ENCODE peak calls at places on chromosomes 2 and 18, in five cellular contexts. One of them, this sample, is unnamed.

GRCh38 chr2:26720322-26721166 is 28.0 kb downstream of the KCNK3 start:
- DNase-seq in activated naive CD4-positive, alpha-beta T cell treated with anti-CD3 and anti-CD28 coated beads, Interleukin-2, amount 10 ng/mL, durations not matched to agents 7 days and 5 days: no peak
- DNase-seq in germinal center: no peak
- DNase-seq in sciatic nerve: peak; percentile 86
- DNase-seq in GM12892: no peak
- DNase-seq in this sample: peak; percentile 73

GRCh38 chr2:207239222-207239674 is 73.5 kb upstream of the KLF7 start:
- DNase-seq in activated naive CD4-positive, alpha-beta T cell treated with anti-CD3 and anti-CD28 coated beads, Interleukin-2, amount 10 ng/mL, durations not matched to agents 7 days and 5 days: no peak
- DNase-seq in germinal center: no peak
- DNase-seq in sciatic nerve: no peak
- DNase-seq in GM12892: no peak
- DNase-seq in this sample: no peak

GRCh38 chr18:45255142-45255890 is 360.0 kb upstream of the SLC14A2 start:
- DNase-seq in activated naive CD4-positive, alpha-beta T cell treated with anti-CD3 and anti-CD28 coated beads, Interleukin-2, amount 10 ng/mL, durations not matched to agents 7 days and 5 days: no peak
- DNase-seq in germinal center: no peak
- DNase-seq in sciatic nerve: no peak
- DNase-seq in GM12892: no peak
- DNase-seq in this sample: no peak

GRCh38 chr2:64204006-64204632 is 59.9 kb upstream of the PELI1 start:
- DNase-seq in activated naive CD4-positive, alpha-beta T cell treated with anti-CD3 and anti-CD28 coated beads, Interleukin-2, amount 10 ng/mL, durations not matched to agents 7 days and 5 days: peak; percentile 38
- DNase-seq in germinal center: peak; percentile 26
- DNase-seq in sciatic nerve: peak; percentile 65
- DNase-seq in GM12892: no peak
- DNase-seq in this sample: peak; percentile 37

GRCh38 chr2:172924070-172924469 is 151.6 kb upstream of the MAP3K20 start:
- DNase-seq in activated naive CD4-positive, alpha-beta T cell treated with anti-CD3 and anti-CD28 coated beads, Interleukin-2, amount 10 ng/mL, durations not matched to agents 7 days and 5 days: no peak
- DNase-seq in germinal center: no peak
- DNase-seq in sciatic nerve: no peak
- DNase-seq in GM12892: no peak
- DNase-seq in this sample: no peak

GRCh38 chr2:105541189-105542050 is 142.6 kb upstream of the FHL2 start:
- DNase-seq in activated naive CD4-positive, alpha-beta T cell treated with anti-CD3 and anti-CD28 coated beads, Interleukin-2, amount 10 ng/mL, durations not matched to agents 7 days and 5 days: no peak
- DNase-seq in germinal center: no peak
- DNase-seq in sciatic nerve: no peak
- DNase-seq in GM12892: no peak
- DNase-seq in this sample: no peak

GRCh38 chr2:7860693-7861092 is 821.2 kb upstream of the ID2 start:
- DNase-seq in activated naive CD4-positive, alpha-beta T cell treated with anti-CD3 and anti-CD28 coated beads, Interleukin-2, amount 10 ng/mL, durations not matched to agents 7 days and 5 days: no peak
- DNase-seq in germinal center: no peak
- DNase-seq in sciatic nerve: no peak
- DNase-seq in GM12892: no peak
- DNase-seq in this sample: no peak

GRCh38 chr2:43754180-43754579 is 19.7 kb upstream of the DYNC2LI1 start:
- DNase-seq in activated naive CD4-positive, alpha-beta T cell treated with anti-CD3 and anti-CD28 coated beads, Interleukin-2, amount 10 ng/mL, durations not matched to agents 7 days and 5 days: no peak
- DNase-seq in germinal center: no peak
- DNase-seq in sciatic nerve: no peak
- DNase-seq in GM12892: no peak
- DNase-seq in this sample: no peak

GRCh38 chr2:222903234-222904220 is 42.7 kb downstream of the ACSL3 start:
- DNase-seq in activated naive CD4-positive, alpha-beta T cell treated with anti-CD3 and anti-CD28 coated beads, Interleukin-2, amount 10 ng/mL, durations not matched to agents 7 days and 5 days: peak; percentile 50
- DNase-seq in germinal center: peak; percentile 57
- DNase-seq in sciatic nerve: no peak
- DNase-seq in GM12892: no peak
- DNase-seq in this sample: peak; percentile 49

GRCh38 chr2:164178835-164179470 is 442.3 kb downstream of the GRB14 start:
- DNase-seq in activated naive CD4-positive, alpha-beta T cell treated with anti-CD3 and anti-CD28 coated beads, Interleukin-2, amount 10 ng/mL, durations not matched to agents 7 days and 5 days: no peak
- DNase-seq in germinal center: no peak
- DNase-seq in sciatic nerve: no peak
- DNase-seq in GM12892: no peak
- DNase-seq in this sample: no peak

GRCh38 chr2:230713331-230714121 is 884 bp downstream of the CAB39 start:
- DNase-seq in activated naive CD4-positive, alpha-beta T cell treated with anti-CD3 and anti-CD28 coated beads, Interleukin-2, amount 10 ng/mL, durations not matched to agents 7 days and 5 days: peak; percentile 63
- DNase-seq in germinal center: peak; percentile 38
- DNase-seq in sciatic nerve: peak; percentile 62
- DNase-seq in GM12892: peak; percentile 22
- DNase-seq in this sample: peak; percentile 67

GRCh38 chr2:138689705-138690104 is 90.5 kb downstream of the NXPH2 start:
- DNase-seq in activated naive CD4-positive, alpha-beta T cell treated with anti-CD3 and anti-CD28 coated beads, Interleukin-2, amount 10 ng/mL, durations not matched to agents 7 days and 5 days: no peak
- DNase-seq in germinal center: no peak
- DNase-seq in sciatic nerve: no peak
- DNase-seq in GM12892: no peak
- DNase-seq in this sample: no peak

GRCh38 chr18:27143580-27144287 is 41.4 kb downstream of the CHST9 start:
- DNase-seq in activated naive CD4-positive, alpha-beta T cell treated with anti-CD3 and anti-CD28 coated beads, Interleukin-2, amount 10 ng/mL, durations not matched to agents 7 days and 5 days: no peak
- DNase-seq in germinal center: no peak
- DNase-seq in sciatic nerve: no peak
- DNase-seq in GM12892: no peak
- DNase-seq in this sample: no peak

GRCh38 chr18:77132369-77133050 is at the start of gene MBP:
- DNase-seq in activated naive CD4-positive, alpha-beta T cell treated with anti-CD3 and anti-CD28 coated beads, Interleukin-2, amount 10 ng/mL, durations not matched to agents 7 days and 5 days: peak; percentile 85
- DNase-seq in germinal center: peak; percentile 71
- DNase-seq in sciatic nerve: peak; percentile 79
- DNase-seq in GM12892: peak; percentile 76
- DNase-seq in this sample: peak; percentile 90

GRCh38 chr2:96251721-96252292 is 14.0 kb downstream of the TMEM127 start:
- DNase-seq in activated naive CD4-positive, alpha-beta T cell treated with anti-CD3 and anti-CD28 coated beads, Interleukin-2, amount 10 ng/mL, durations not matched to agents 7 days and 5 days: no peak
- DNase-seq in germinal center: no peak
- DNase-seq in sciatic nerve: no peak
- DNase-seq in GM12892: no peak
- DNase-seq in this sample: no peak

GRCh38 chr2:187302146-187302545 is 145.9 kb downstream of the CALCRL start:
- DNase-seq in activated naive CD4-positive, alpha-beta T cell treated with anti-CD3 and anti-CD28 coated beads, Interleukin-2, amount 10 ng/mL, durations not matched to agents 7 days and 5 days: no peak
- DNase-seq in germinal center: no peak
- DNase-seq in sciatic nerve: no peak
- DNase-seq in GM12892: no peak
- DNase-seq in this sample: no peak

GRCh38 chr2:241822264-241822623 is 13.3 kb downstream of the NEU4 start:
- DNase-seq in activated naive CD4-positive, alpha-beta T cell treated with anti-CD3 and anti-CD28 coated beads, Interleukin-2, amount 10 ng/mL, durations not matched to agents 7 days and 5 days: no peak
- DNase-seq in germinal center: no peak
- DNase-seq in sciatic nerve: no peak
- DNase-seq in GM12892: peak; percentile 19
- DNase-seq in this sample: no peak

GRCh38 chr2:148752977-148753376 is 108.4 kb downstream of the EPC2 start:
- DNase-seq in activated naive CD4-positive, alpha-beta T cell treated with anti-CD3 and anti-CD28 coated beads, Interleukin-2, amount 10 ng/mL, durations not matched to agents 7 days and 5 days: no peak
- DNase-seq in germinal center: no peak
- DNase-seq in sciatic nerve: no peak
- DNase-seq in GM12892: no peak
- DNase-seq in this sample: no peak

GRCh38 chr18:63138469-63139340 is 180.9 kb downstream of the BCL2 start:
- DNase-seq in activated naive CD4-positive, alpha-beta T cell treated with anti-CD3 and anti-CD28 coated beads, Interleukin-2, amount 10 ng/mL, durations not matched to agents 7 days and 5 days: peak; percentile 44
- DNase-seq in germinal center: peak; percentile 63
- DNase-seq in sciatic nerve: no peak
- DNase-seq in GM12892: no peak
- DNase-seq in this sample: no peak

GRCh38 chr2:74815955-74816354 is 18.0 kb upstream of the HK2 start:
- DNase-seq in activated naive CD4-positive, alpha-beta T cell treated with anti-CD3 and anti-CD28 coated beads, Interleukin-2, amount 10 ng/mL, durations not matched to agents 7 days and 5 days: no peak
- DNase-seq in germinal center: no peak
- DNase-seq in sciatic nerve: no peak
- DNase-seq in GM12892: no peak
- DNase-seq in this sample: no peak

GRCh38 chr2:128319773-128320608 is 1.3 kb upstream of the HS6ST1 start:
- DNase-seq in activated naive CD4-positive, alpha-beta T cell treated with anti-CD3 and anti-CD28 coated beads, Interleukin-2, amount 10 ng/mL, durations not matched to agents 7 days and 5 days: no peak
- DNase-seq in germinal center: no peak
- DNase-seq in sciatic nerve: peak; percentile 58
- DNase-seq in GM12892: no peak
- DNase-seq in this sample: no peak

GRCh38 chr2:28661589-28662001 is 90.0 kb upstream of the PPP1CB start:
- DNase-seq in activated naive CD4-positive, alpha-beta T cell treated with anti-CD3 and anti-CD28 coated beads, Interleukin-2, amount 10 ng/mL, durations not matched to agents 7 days and 5 days: no peak
- DNase-seq in germinal center: no peak
- DNase-seq in sciatic nerve: no peak
- DNase-seq in GM12892: no peak
- DNase-seq in this sample: peak; percentile 85

GRCh38 chr2:170878061-170878460 is 51.0 kb upstream of the GORASP2 start:
- DNase-seq in activated naive CD4-positive, alpha-beta T cell treated with anti-CD3 and anti-CD28 coated beads, Interleukin-2, amount 10 ng/mL, durations not matched to agents 7 days and 5 days: no peak
- DNase-seq in germinal center: no peak
- DNase-seq in sciatic nerve: no peak
- DNase-seq in GM12892: no peak
- DNase-seq in this sample: no peak

GRCh38 chr2:172085460-172086159 is at the start of gene DLX1:
- DNase-seq in activated naive CD4-positive, alpha-beta T cell treated with anti-CD3 and anti-CD28 coated beads, Interleukin-2, amount 10 ng/mL, durations not matched to agents 7 days and 5 days: peak; percentile 21
- DNase-seq in germinal center: no peak
- DNase-seq in sciatic nerve: no peak
- DNase-seq in GM12892: no peak
- DNase-seq in this sample: peak; percentile 19

GRCh38 chr18:27839141-27839540 is 337.8 kb downstream of the CDH2 start:
- DNase-seq in activated naive CD4-positive, alpha-beta T cell treated with anti-CD3 and anti-CD28 coated beads, Interleukin-2, amount 10 ng/mL, durations not matched to agents 7 days and 5 days: no peak
- DNase-seq in germinal center: no peak
- DNase-seq in sciatic nerve: no peak
- DNase-seq in GM12892: no peak
- DNase-seq in this sample: no peak

GRCh38 chr2:60551241-60552095 is 2.0 kb downstream of the BCL11A start:
- DNase-seq in activated naive CD4-positive, alpha-beta T cell treated with anti-CD3 and anti-CD28 coated beads, Interleukin-2, amount 10 ng/mL, durations not matched to agents 7 days and 5 days: no peak
- DNase-seq in germinal center: no peak
- DNase-seq in sciatic nerve: no peak
- DNase-seq in GM12892: no peak
- DNase-seq in this sample: peak; percentile 64

GRCh38 chr18:68431111-68431921 is 283.6 kb downstream of the TMX3 start:
- DNase-seq in activated naive CD4-positive, alpha-beta T cell treated with anti-CD3 and anti-CD28 coated beads, Interleukin-2, amount 10 ng/mL, durations not matched to agents 7 days and 5 days: no peak
- DNase-seq in germinal center: no peak
- DNase-seq in sciatic nerve: no peak
- DNase-seq in GM12892: no peak
- DNase-seq in this sample: no peak

This sample was measured in colonic mucosa.